ENCODE peak calls at places on chromosomes 1 and 21, in eight cellular contexts. C, V, X, M, P, A, Y and E are unnamed samples.

GRCh38 chr1:184030433-184031126 is 6.9 kb downstream of the COLGALT2 start:
- DNase-seq in C (no peak), V (no peak), X (no peak), M (no peak), P (no peak), A (no peak), Y (no peak), E (no peak)

GRCh38 chr1:113811353-113811887 is 856 bp downstream of the RSBN1 start:
- DNase-seq in C (no peak), V (no peak), X (peak), M (peak), P (peak), A (peak), Y (no peak), E (peak)

GRCh38 chr1:31572323-31573104 is 3.8 kb upstream of the TINAGL1 start:
- DNase-seq in C (no peak), V (no peak), X (no peak), M (no peak), P (no peak), A (no peak), Y (no peak), E (no peak)

GRCh38 chr1:65147424-65148177 is 402 bp upstream of the AK4 start:
- DNase-seq in C (no peak), V (peak), X (peak), M (peak), P (peak), A (no peak), Y (peak), E (no peak)

GRCh38 chr21:45595574-45596295 is 47.8 kb upstream of the PCBP3 start:
- DNase-seq in C (no peak), V (no peak), X (no peak), M (no peak), P (peak), A (no peak), Y (no peak), E (no peak)

GRCh38 chr1:30598571-30599114 is 124.7 kb downstream of the MATN1 start:
- DNase-seq in C (no peak), V (no peak), X (no peak), M (no peak), P (no peak), A (no peak), Y (no peak), E (no peak)

GRCh38 chr21:42642219-42642745 is 11.1 kb upstream of the PDE9A start:
- DNase-seq in C (no peak), V (no peak), X (no peak), M (no peak), P (peak), A (no peak), Y (no peak), E (no peak)

GRCh38 chr1:39105061-39105840 is 79.1 kb downstream of the NDUFS5 start:
- DNase-seq in C (no peak), V (peak), X (peak), M (peak), P (peak), A (peak), Y (peak), E (no peak)

GRCh38 chr21:41641821-41642368 is 125.0 kb downstream of the RIPK4 start:
- DNase-seq in C (peak), V (peak), X (peak), M (no peak), P (peak), A (no peak), Y (no peak), E (peak)

GRCh38 chr1:42786097-42786496 is 1.3 kb downstream of the TMEM269 start:
- DNase-seq in C (no peak), V (no peak), X (no peak), M (no peak), P (no peak), A (no peak), Y (no peak), E (no peak)

GRCh38 chr1:37561794-37562132 is 5.0 kb downstream of the DNALI1 start:
- DNase-seq in C (no peak), V (no peak), X (peak), M (no peak), P (peak), A (no peak), Y (no peak), E (no peak)

GRCh38 chr1:223230161-223230881 is 87.3 kb upstream of the TLR5 start:
- DNase-seq in C (peak), V (no peak), X (peak), M (no peak), P (no peak), A (no peak), Y (no peak), E (peak)

GRCh38 chr1:79852004-79852403 is 845.5 kb upstream of the ADGRL4 start:
- DNase-seq in C (no peak), V (no peak), X (no peak), M (no peak), P (no peak), A (no peak), Y (no peak), E (no peak)

GRCh38 chr1:28160677-28161328 is 15.7 kb downstream of the PTAFR start:
- DNase-seq in C (no peak), V (no peak), X (no peak), M (no peak), P (peak), A (no peak), Y (no peak), E (no peak)

GRCh38 chr1:183635112-183635605 is 424 bp downstream of the ARPC5 start:
- DNase-seq in C (no peak), V (peak), X (peak), M (peak), P (peak), A (peak), Y (peak), E (no peak)